ENCODE peak calls at places on chromosomes 4 and X, in four cellular contexts. O, M, E and A are unnamed samples.

GRCh38 chrX:73855546-73855945 is 292.5 kb downstream of the CHIC1 start:
- DNase-seq in O (peak; percentile 43), M (peak; percentile 75), E (peak; percentile 85), A (peak; percentile 84)

GRCh38 chr4:150852237-150852636 is 162.8 kb downstream of the LRBA start:
- DNase-seq in O (no peak), M (no peak), E (no peak), A (no peak)

GRCh38 chr4:67712000-67712625 is 11.2 kb upstream of the UBA6 start:
- DNase-seq in O (no peak), M (no peak), E (no peak), A (no peak)

GRCh38 chrX:103919336-103919682 is 43.1 kb upstream of the TMSB15B start:
- DNase-seq in O (no peak), M (no peak), E (no peak), A (no peak)

GRCh38 chrX:68936608-68937007 is 107.8 kb downstream of the EFNB1 start:
- DNase-seq in O (no peak), M (no peak), E (peak; percentile 58), A (no peak)

GRCh38 chr4:28639747-28640146 is 1779.1 kb downstream of the STIM2 start:
- DNase-seq in O (no peak), M (no peak), E (no peak), A (no peak)

GRCh38 chr4:111930658-111931057 is 214.6 kb upstream of the FAM241A start:
- DNase-seq in O (no peak), M (no peak), E (no peak), A (no peak)

GRCh38 chr4:153090670-153091385 is 113.4 kb upstream of the TRIM2 start:
- DNase-seq in O (no peak), M (no peak), E (no peak), A (no peak)

GRCh38 chrX:22365460-22365859 is 92.7 kb downstream of the CBLL2 start:
- DNase-seq in O (no peak), M (no peak), E (no peak), A (no peak)

GRCh38 chr4:4430492-4431195 is 43.7 kb downstream of the NSG1 start:
- DNase-seq in O (no peak), M (peak; percentile 70), E (no peak), A (peak; percentile 71)

GRCh38 chr4:1360423-1361283 is 13.6 kb downstream of the UVSSA start:
- DNase-seq in O (no peak), M (no peak), E (peak; percentile 89), A (no peak)

GRCh38 chr4:86557526-86557925 is 36.6 kb upstream of the PTPN13 start:
- DNase-seq in O (no peak), M (no peak), E (no peak), A (no peak)

GRCh38 chrX:73267206-73267605 is 52.6 kb upstream of the NAP1L2 start:
- DNase-seq in O (no peak), M (no peak), E (no peak), A (no peak)

GRCh38 chrX:78997870-78998558 is 52.8 kb downstream of the P2RY10 start:
- DNase-seq in O (peak; percentile 17), M (no peak), E (no peak), A (no peak)

GRCh38 chr4:150242820-150243458 is 164.7 kb downstream of the DCLK2 start:
- DNase-seq in O (no peak), M (peak; percentile 66), E (peak; percentile 61), A (no peak)

GRCh38 chr4:94976371-94977011 is 218.7 kb downstream of the BMPR1B start:
- DNase-seq in O (no peak), M (no peak), E (no peak), A (no peak)

GRCh38 chr4:176789955-176790354 is 2.8 kb downstream of the VEGFC start:
- DNase-seq in O (no peak), M (peak; percentile 48), E (no peak), A (no peak)

GRCh38 chr4:152036626-152037025 is 275.8 kb upstream of the GATB start:
- DNase-seq in O (no peak), M (no peak), E (peak; percentile 86), A (no peak)

GRCh38 chr4:77152421-77152820 is 4.6 kb upstream of the CCNG2 start:
- DNase-seq in O (no peak), M (peak; percentile 63), E (no peak), A (no peak)

GRCh38 chr4:38230121-38230728 is 270.0 kb downstream of the PTTG2 start:
- DNase-seq in O (peak; percentile 79), M (no peak), E (no peak), A (no peak)

GRCh38 chrX:46180258-46180687 is 364.9 kb downstream of the ZNF674 start:
- DNase-seq in O (no peak), M (no peak), E (no peak), A (no peak)

GRCh38 chr4:37993806-37994205 is 33.6 kb downstream of the PTTG2 start:
- DNase-seq in O (no peak), M (no peak), E (no peak), A (no peak)

GRCh38 chr4:95027906-95028618 is 270.3 kb downstream of the BMPR1B start:
- DNase-seq in O (no peak), M (peak; percentile 35), E (no peak), A (no peak)

GRCh38 chrX:131789664-131790063 is 233.4 kb upstream of the STK26 start:
- DNase-seq in O (no peak), M (no peak), E (no peak), A (no peak)

GRCh38 chrX:46125139-46125538 is 420.1 kb downstream of the ZNF674 start:
- DNase-seq in O (no peak), M (no peak), E (no peak), A (no peak)

GRCh38 chr4:41456559-41457101 is 81.3 kb upstream of the LIMCH1 start:
- DNase-seq in O (no peak), M (no peak), E (no peak), A (no peak)

GRCh38 chr4:8847331-8847730 is 24.3 kb downstream of the HMX1 start:
- DNase-seq in O (no peak), M (no peak), E (no peak), A (no peak)

GRCh38 chrX:105483011-105483410 is 262.5 kb upstream of the TEX13A start:
- DNase-seq in O (no peak), M (no peak), E (no peak), A (no peak)

GRCh38 chrX:2694868-2695267 is 3.8 kb downstream of the CD99 start:
- DNase-seq in O (no peak), M (no peak), E (no peak), A (no peak)

GRCh38 chrX:2692221-2693122 is 1.4 kb downstream of the CD99 start:
- DNase-seq in O (peak; percentile 68), M (peak; percentile 58), E (no peak), A (no peak)

GRCh38 chrX:2693123-2693438 is 2.0 kb downstream of the CD99 start:
- DNase-seq in O (no peak), M (no peak), E (no peak), A (no peak)

GRCh38 chrX:2691543-2692220 is 587 bp downstream of the CD99 start:
- DNase-seq in O (peak; percentile 74), M (peak; percentile 48), E (peak; percentile 65), A (no peak)

DNA sequence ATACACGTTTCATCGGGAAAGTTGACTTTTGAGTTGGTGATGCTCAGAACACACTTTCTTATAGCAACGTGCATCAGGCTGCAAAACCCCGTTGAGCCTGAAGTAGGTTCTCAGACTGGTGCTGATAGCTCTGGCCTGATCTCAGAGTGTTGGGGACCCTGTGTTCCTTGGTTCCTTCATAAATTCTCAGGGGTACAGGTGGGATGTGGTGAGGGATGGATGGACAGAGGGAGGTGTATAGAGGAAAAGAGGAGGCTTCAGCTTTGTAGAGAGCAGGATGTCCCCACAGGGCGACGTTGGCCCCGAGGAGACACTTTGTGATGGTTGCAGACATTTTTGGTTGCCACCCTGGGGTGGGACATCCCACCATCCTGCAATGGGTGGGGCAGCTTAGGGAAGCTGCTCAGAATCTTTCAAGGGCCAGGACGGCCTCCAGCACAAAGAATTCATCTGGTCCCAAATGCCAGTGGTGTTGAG is 2.5 kb downstream of the CD99 start:
- DNase-seq in O (no peak), M (no peak), E (no peak), A (no peak)
- H3K4me3 ChIP-seq in O (no peak overlapping the region), M (no peak overlapping the region), E (no peak overlapping the region), A (no peak overlapping the region)

GRCh38 chr4:180557348-180557747 is 1685.9 kb upstream of the TENM3 start:
- DNase-seq in O (no peak), M (no peak), E (no peak), A (no peak)
- TF ChIP-seq CTCF in O (no peak), M (no peak), E (peak; percentile 22), A (no peak)

GRCh38 chrX:48890934-48891401 is 6.6 kb downstream of the TIMM17B start:
- DNase-seq in O (no peak), M (peak; percentile 58), E (no peak), A (no peak)
- H3K4me1 ChIP-seq in O (no peaks in the 10 kb centered on the region), M (peaks cover 2% of the 10 kb centered on the region), E (no peaks in the 10 kb centered on the region), A (peaks cover 8% of the 10 kb centered on the region)

GRCh38 chr4:154999950-155000578 is 208.4 kb upstream of the NPY2R start:
- DNase-seq in O (no peak), M (no peak), E (no peak), A (no peak)

GRCh38 chr4:155005395-155006087 is 202.9 kb upstream of the NPY2R start:
- DNase-seq in O (no peak), M (no peak), E (no peak), A (no peak)

GRCh38 chr4:154998284-154998683 is 210.2 kb upstream of the NPY2R start:
- DNase-seq in O (no peak), M (no peak), E (no peak), A (no peak)

GRCh38 chr4:154998773-154999172 is 209.7 kb upstream of the NPY2R start:
- DNase-seq in O (no peak), M (no peak), E (no peak), A (no peak)

GRCh38 chr4:155001229-155001628 is 207.2 kb upstream of the NPY2R start:
- DNase-seq in O (no peak), M (no peak), E (no peak), A (no peak)
- H3K4me3 ChIP-seq in O (no peak overlapping the region), M (no peak overlapping the region), E (no peak overlapping the region), A (no peak overlapping the region)

DNA sequence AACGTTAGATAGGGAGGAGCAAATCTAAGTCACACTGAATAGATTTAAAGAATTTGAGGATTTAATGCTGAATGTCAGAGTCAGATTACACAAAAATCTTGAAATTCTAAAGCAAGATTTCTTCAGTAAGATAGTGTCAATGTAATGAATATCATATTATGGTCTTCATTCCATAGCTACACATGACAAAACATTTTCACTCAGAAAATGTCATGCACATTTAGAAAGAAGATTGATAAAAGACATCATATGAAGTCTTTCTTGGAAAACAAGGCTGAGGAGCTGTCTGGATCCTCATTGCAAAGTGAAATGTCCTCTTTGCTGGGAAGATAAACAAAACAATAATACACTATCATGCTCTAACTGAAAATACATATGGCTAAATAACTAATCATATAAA is 1006.9 kb downstream of the PCDH7 start:
- DNase-seq in O (no peak), M (no peak), E (no peak), A (no peak)
- TF ChIP-seq CTCF in O (no peak), M (no peak), E (no peak), A (no peak)

DNA sequence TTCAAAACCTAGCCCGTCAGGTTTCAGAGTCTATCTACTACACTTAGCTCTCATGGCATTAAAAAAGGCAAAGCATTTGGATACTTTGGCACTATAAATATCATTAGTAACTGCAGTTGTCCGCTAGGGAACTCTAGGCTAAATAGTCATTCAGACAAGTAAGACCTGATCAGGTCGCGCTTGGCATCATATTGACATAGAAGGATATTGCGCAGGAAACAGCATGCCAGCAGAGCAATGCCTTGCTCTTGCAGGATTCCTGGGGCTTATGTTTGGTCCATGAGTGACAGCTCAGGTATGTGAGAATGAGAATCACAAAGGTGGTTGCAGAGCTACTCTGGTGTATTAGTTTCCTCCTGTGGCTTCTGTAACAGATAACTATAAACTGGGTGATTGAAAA is 62.7 kb downstream of the KDM6A start:
- DNase-seq in O (no peak), M (no peak), E (no peak), A (no peak)
- H3K4me1 ChIP-seq in O (no peaks in the 10 kb centered on the region), M (peaks cover 4% of the 10 kb centered on the region), E (peaks cover 13% of the 10 kb centered on the region), A (peaks cover 40% of the 10 kb centered on the region)

GRCh38 chrX:149282909-149283308 is 222.2 kb downstream of the IDS start:
- DNase-seq in O (no peak), M (no peak), E (no peak), A (no peak)
- H3K4me3 ChIP-seq in O (no peak overlapping the region), M (no peak overlapping the region), E (no peak overlapping the region), A (no peak overlapping the region)